ENCODE peak calls at places on chromosomes 2 and 18, in four cellular contexts. One of them, this sample, is unnamed.

GRCh38 chr2:20595439-20596192 is 55.3 kb downstream of the HS1BP3 start:
- DNase-seq in GM23338: no peak
- DNase-seq in colonic mucosa: no peak
- DNase-seq in CD8-positive, alpha-beta memory T cell: no peak
- DNase-seq in this sample: no peak

GRCh38 chr2:196291873-196292800 is 120.8 kb upstream of the STK17B start:
- DNase-seq in GM23338: peak; percentile 42
- DNase-seq in colonic mucosa: no peak
- DNase-seq in CD8-positive, alpha-beta memory T cell: no peak
- DNase-seq in this sample: no peak

GRCh38 chr18:7608798-7609197 is 41.7 kb downstream of the PTPRM start:
- DNase-seq in GM23338: no peak
- DNase-seq in colonic mucosa: no peak
- DNase-seq in CD8-positive, alpha-beta memory T cell: no peak
- DNase-seq in this sample: no peak

GRCh38 chr2:131542438-131543384 is 15.0 kb downstream of the CCDC74A start:
- DNase-seq in GM23338: no peak
- DNase-seq in colonic mucosa: no peak
- DNase-seq in CD8-positive, alpha-beta memory T cell: no peak
- DNase-seq in this sample: peak; percentile 86

GRCh38 chr2:43055985-43056384 is 170.4 kb downstream of the ZFP36L2 start:
- DNase-seq in GM23338: no peak
- DNase-seq in colonic mucosa: no peak
- DNase-seq in CD8-positive, alpha-beta memory T cell: no peak
- DNase-seq in this sample: no peak

GRCh38 chr2:209688388-209688787 is 83.2 kb upstream of the UNC80 start:
- DNase-seq in GM23338: no peak
- DNase-seq in colonic mucosa: no peak
- DNase-seq in CD8-positive, alpha-beta memory T cell: no peak
- DNase-seq in this sample: no peak

GRCh38 chr2:381181-381580 is 93.3 kb upstream of the ALKAL2 start:
- DNase-seq in GM23338: no peak
- DNase-seq in colonic mucosa: no peak
- DNase-seq in CD8-positive, alpha-beta memory T cell: no peak
- DNase-seq in this sample: no peak

GRCh38 chr2:85797959-85798358 is 44.2 kb downstream of the ATOH8 start:
- DNase-seq in GM23338: peak; percentile 77
- DNase-seq in colonic mucosa: no peak
- DNase-seq in CD8-positive, alpha-beta memory T cell: no peak
- DNase-seq in this sample: no peak

GRCh38 chr18:46343940-46344372 is 239.8 kb downstream of the HAUS1 start:
- DNase-seq in GM23338: peak; percentile 69
- DNase-seq in colonic mucosa: peak; percentile 24
- DNase-seq in CD8-positive, alpha-beta memory T cell: peak; percentile 34
- DNase-seq in this sample: no peak

GRCh38 chr18:980586-980985 is 75.9 kb downstream of the ADCYAP1 start:
- DNase-seq in GM23338: no peak
- DNase-seq in colonic mucosa: no peak
- DNase-seq in CD8-positive, alpha-beta memory T cell: no peak
- DNase-seq in this sample: no peak

GRCh38 chr2:219557320-219557719 is 13.5 kb downstream of the TMEM198 start:
- DNase-seq in GM23338: no peak
- DNase-seq in colonic mucosa: no peak
- DNase-seq in CD8-positive, alpha-beta memory T cell: no peak
- DNase-seq in this sample: no peak

GRCh38 chr2:206968139-206969086 is 29.1 kb downstream of the CPO start:
- DNase-seq in GM23338: no peak
- DNase-seq in colonic mucosa: no peak
- DNase-seq in CD8-positive, alpha-beta memory T cell: no peak
- DNase-seq in this sample: no peak

GRCh38 chr2:213476641-213477040 is 192.4 kb downstream of the SPAG16 start:
- DNase-seq in GM23338: no peak
- DNase-seq in colonic mucosa: no peak
- DNase-seq in CD8-positive, alpha-beta memory T cell: no peak
- DNase-seq in this sample: no peak

GRCh38 chr18:75207298-75208054 is 1.5 kb downstream of the PTGR3 start:
- DNase-seq in GM23338: no peak
- DNase-seq in colonic mucosa: no peak
- DNase-seq in CD8-positive, alpha-beta memory T cell: no peak
- DNase-seq in this sample: peak; percentile 52

GRCh38 chr2:44269831-44270230 is 5.4 kb upstream of the SLC3A1 start:
- DNase-seq in GM23338: no peak
- DNase-seq in colonic mucosa: no peak
- DNase-seq in CD8-positive, alpha-beta memory T cell: no peak
- DNase-seq in this sample: peak; percentile 23

GRCh38 chr2:60476206-60476946 is 77.1 kb downstream of the BCL11A start:
- DNase-seq in GM23338: peak; percentile 62
- DNase-seq in colonic mucosa: peak; percentile 64
- DNase-seq in CD8-positive, alpha-beta memory T cell: no peak
- DNase-seq in this sample: no peak

GRCh38 chr2:45218931-45219339 is 209.7 kb upstream of the SIX2 start:
- DNase-seq in GM23338: no peak
- DNase-seq in colonic mucosa: no peak
- DNase-seq in CD8-positive, alpha-beta memory T cell: no peak
- DNase-seq in this sample: no peak

GRCh38 chr2:136917281-136917680 is 151.9 kb downstream of the THSD7B start:
- DNase-seq in GM23338: peak; percentile 29
- DNase-seq in colonic mucosa: no peak
- DNase-seq in CD8-positive, alpha-beta memory T cell: no peak
- DNase-seq in this sample: no peak

GRCh38 chr2:111135910-111136297 is 15.2 kb downstream of the BCL2L11 start:
- DNase-seq in GM23338: peak; percentile 53
- DNase-seq in colonic mucosa: no peak
- DNase-seq in CD8-positive, alpha-beta memory T cell: no peak
- DNase-seq in this sample: no peak

GRCh38 chr18:30889582-30890301 is 152.8 kb downstream of the DSC3 start:
- DNase-seq in GM23338: peak; percentile 75
- DNase-seq in colonic mucosa: no peak
- DNase-seq in CD8-positive, alpha-beta memory T cell: no peak
- DNase-seq in this sample: no peak

GRCh38 chr18:50982086-50982801 is 14.4 kb downstream of the ELAC1 start:
- DNase-seq in GM23338: no peak
- DNase-seq in colonic mucosa: peak; percentile 51
- DNase-seq in CD8-positive, alpha-beta memory T cell: no peak
- DNase-seq in this sample: no peak

GRCh38 chr18:58452392-58453166 is 176.3 kb downstream of the ALPK2 start:
- DNase-seq in GM23338: no peak
- DNase-seq in colonic mucosa: no peak
- DNase-seq in CD8-positive, alpha-beta memory T cell: no peak
- DNase-seq in this sample: no peak

GRCh38 chr18:36829362-36830140 is 624 bp downstream of the KIAA1328 start:
- DNase-seq in GM23338: no peak
- DNase-seq in colonic mucosa: peak; percentile 27
- DNase-seq in CD8-positive, alpha-beta memory T cell: no peak
- DNase-seq in this sample: no peak

GRCh38 chr2:162037028-162037795 is 36.8 kb downstream of the DPP4 start:
- DNase-seq in GM23338: peak; percentile 74
- DNase-seq in colonic mucosa: no peak
- DNase-seq in CD8-positive, alpha-beta memory T cell: no peak
- DNase-seq in this sample: no peak

GRCh38 chr2:165239230-165239629 is at the start of gene SCN2A:
- DNase-seq in GM23338: peak; percentile 73
- DNase-seq in colonic mucosa: no peak
- DNase-seq in CD8-positive, alpha-beta memory T cell: no peak
- DNase-seq in this sample: no peak

GRCh38 chr2:118706371-118706770 is 141.1 kb downstream of the EN1 start:
- DNase-seq in GM23338: no peak
- DNase-seq in colonic mucosa: no peak
- DNase-seq in CD8-positive, alpha-beta memory T cell: no peak
- DNase-seq in this sample: no peak

GRCh38 chr2:241983571-241984270 is 114.2 kb downstream of the RTP5 start:
- DNase-seq in GM23338: no peak
- DNase-seq in colonic mucosa: no peak
- DNase-seq in CD8-positive, alpha-beta memory T cell: no peak
- DNase-seq in this sample: peak; percentile 8

GRCh38 chr18:78295271-78295670 is 684.3 kb upstream of the SALL3 start:
- DNase-seq in GM23338: no peak
- DNase-seq in colonic mucosa: no peak
- DNase-seq in CD8-positive, alpha-beta memory T cell: no peak
- DNase-seq in this sample: no peak

GRCh38 chr2:204670756-204671155 is 125.5 kb downstream of the PARD3B start:
- DNase-seq in GM23338: no peak
- DNase-seq in colonic mucosa: no peak
- DNase-seq in CD8-positive, alpha-beta memory T cell: no peak
- DNase-seq in this sample: no peak

DNA sequence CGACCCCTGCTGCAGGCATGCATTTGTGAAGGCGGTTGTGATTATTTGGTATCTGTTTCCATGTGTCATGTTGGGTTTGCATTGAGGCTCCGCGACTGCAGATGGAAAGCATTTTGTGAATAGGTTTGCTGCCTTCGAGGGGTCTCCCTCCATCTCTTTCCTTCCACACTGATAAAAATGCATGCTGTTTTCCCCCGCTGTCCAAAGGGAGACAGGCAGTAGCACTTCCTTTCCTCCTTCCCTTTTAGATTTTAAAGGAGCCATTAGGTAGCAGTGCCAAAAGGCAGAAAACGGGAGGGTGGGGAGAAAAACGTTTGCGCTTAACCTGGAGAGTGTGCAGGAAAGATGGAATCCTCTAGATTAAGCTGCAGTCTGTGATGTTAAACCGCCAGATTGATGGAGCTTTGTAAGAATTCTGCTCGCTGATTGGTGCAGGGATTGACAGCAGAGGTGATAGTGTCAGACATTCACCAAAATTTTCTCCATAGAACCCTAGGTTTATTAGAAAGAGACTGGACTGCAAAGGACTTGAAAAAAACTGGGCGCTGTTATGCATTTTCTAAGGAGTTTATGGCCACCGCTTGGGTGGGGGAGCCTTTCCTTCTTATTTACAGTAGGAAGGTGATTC is 653 bp downstream of the MAPRE2 start:
- DNase-seq in GM23338: no peak
- DNase-seq in colonic mucosa: peak; percentile 35
- DNase-seq in CD8-positive, alpha-beta memory T cell: peak; percentile 44
- DNase-seq in this sample: no peak
- H3K4me1 ChIP-seq in GM23338: peaks cover 38% of the 10 kb centered on the region
- H3K4me1 ChIP-seq in colonic mucosa: no peaks in the 10 kb centered on the region
- H3K4me1 ChIP-seq in CD8-positive, alpha-beta memory T cell: peaks cover 50% of the 10 kb centered on the region
- H3K4me1 ChIP-seq in this sample: peaks cover 21% of the 10 kb centered on the region

GRCh38 chr2:65395621-65396347 is 36.6 kb downstream of the SPRED2 start:
- DNase-seq in GM23338: no peak
- DNase-seq in colonic mucosa: no peak
- DNase-seq in CD8-positive, alpha-beta memory T cell: no peak
- DNase-seq in this sample: no peak

GRCh38 chr2:65397122-65397521 is 35.3 kb downstream of the SPRED2 start:
- DNase-seq in GM23338: no peak
- DNase-seq in colonic mucosa: no peak
- DNase-seq in CD8-positive, alpha-beta memory T cell: no peak
- DNase-seq in this sample: no peak

GRCh38 chr2:65396348-65397026 is 35.9 kb downstream of the SPRED2 start:
- DNase-seq in GM23338: no peak
- DNase-seq in colonic mucosa: peak; percentile 67
- DNase-seq in CD8-positive, alpha-beta memory T cell: no peak
- DNase-seq in this sample: no peak

GRCh38 chr2:65392609-65393008 is 39.8 kb downstream of the SPRED2 start:
- DNase-seq in GM23338: no peak
- DNase-seq in colonic mucosa: no peak
- DNase-seq in CD8-positive, alpha-beta memory T cell: no peak
- DNase-seq in this sample: no peak

GRCh38 chr2:65393743-65394422 is 38.5 kb downstream of the SPRED2 start:
- DNase-seq in GM23338: no peak
- DNase-seq in colonic mucosa: no peak
- DNase-seq in CD8-positive, alpha-beta memory T cell: no peak
- DNase-seq in this sample: no peak
- H3K4me1 ChIP-seq in GM23338: peaks cover 16% of the 10 kb centered on the region
- H3K4me1 ChIP-seq in colonic mucosa: peaks cover 19% of the 10 kb centered on the region
- H3K4me1 ChIP-seq in CD8-positive, alpha-beta memory T cell: no peaks in the 10 kb centered on the region
- H3K4me1 ChIP-seq in this sample: peaks cover 4% of the 10 kb centered on the region

GRCh38 chr2:223956267-223956666 is 996 bp upstream of the MRPL44 start:
- DNase-seq in GM23338: no peak
- DNase-seq in colonic mucosa: no peak
- DNase-seq in CD8-positive, alpha-beta memory T cell: no peak
- DNase-seq in this sample: no peak
- H3K4me1 ChIP-seq in GM23338: peaks cover 40% of the 10 kb centered on the region
- H3K4me1 ChIP-seq in colonic mucosa: peaks cover 15% of the 10 kb centered on the region
- H3K4me1 ChIP-seq in CD8-positive, alpha-beta memory T cell: peaks cover 41% of the 10 kb centered on the region
- H3K4me1 ChIP-seq in this sample: peaks cover 31% of the 10 kb centered on the region

GRCh38 chr2:9802576-9802993 is 40.7 kb upstream of the TAF1B start:
- DNase-seq in GM23338: no peak
- DNase-seq in colonic mucosa: no peak
- DNase-seq in CD8-positive, alpha-beta memory T cell: no peak
- DNase-seq in this sample: no peak
- H3K4me1 ChIP-seq in GM23338: no peaks in the 10 kb centered on the region
- H3K4me1 ChIP-seq in colonic mucosa: peaks cover 19% of the 10 kb centered on the region
- H3K4me1 ChIP-seq in CD8-positive, alpha-beta memory T cell: peaks cover 20% of the 10 kb centered on the region
- H3K4me1 ChIP-seq in this sample: peaks cover 5% of the 10 kb centered on the region

This sample was measured in testis.